ENCODE peak calls at places on chromosomes 3 and 15, in six cellular contexts. One of them, this sample, is unnamed.

GRCh38 chr3:107680698-107681097 is 157.9 kb downstream of the BBX start:
- DNase-seq in cardiac fibroblast: peak
- DNase-seq in astrocyte of the cerebellum: no peak
- DNase-seq in OCI-LY7: no peak
- DNase-seq in A549: no peak
- DNase-seq in BE2C: no peak
- DNase-seq in this sample: peak

GRCh38 chr3:154616298-154616697 is 186.3 kb upstream of the GPR149 start:
- DNase-seq in cardiac fibroblast: no peak
- DNase-seq in astrocyte of the cerebellum: no peak
- DNase-seq in OCI-LY7: no peak
- DNase-seq in A549: no peak
- DNase-seq in BE2C: no peak
- DNase-seq in this sample: no peak

GRCh38 chr3:156614642-156615511 is 59.5 kb upstream of the TIPARP start:
- DNase-seq in cardiac fibroblast: peak
- DNase-seq in astrocyte of the cerebellum: no peak
- DNase-seq in OCI-LY7: peak
- DNase-seq in A549: no peak
- DNase-seq in BE2C: no peak
- DNase-seq in this sample: peak

GRCh38 chr3:184814214-184814613 is 2.2 kb downstream of the VPS8 start:
- DNase-seq in cardiac fibroblast: no peak
- DNase-seq in astrocyte of the cerebellum: no peak
- DNase-seq in OCI-LY7: peak
- DNase-seq in A549: no peak
- DNase-seq in BE2C: no peak
- DNase-seq in this sample: no peak

GRCh38 chr3:99396651-99397050 is 241.7 kb upstream of the COL8A1 start:
- DNase-seq in cardiac fibroblast: no peak
- DNase-seq in astrocyte of the cerebellum: no peak
- DNase-seq in OCI-LY7: no peak
- DNase-seq in A549: no peak
- DNase-seq in BE2C: no peak
- DNase-seq in this sample: no peak

GRCh38 chr3:33911525-33912322 is 113.3 kb downstream of the PDCD6IP start:
- DNase-seq in cardiac fibroblast: peak
- DNase-seq in astrocyte of the cerebellum: no peak
- DNase-seq in OCI-LY7: no peak
- DNase-seq in A549: no peak
- DNase-seq in BE2C: no peak
- DNase-seq in this sample: peak

GRCh38 chr3:13455644-13456043 is 24.5 kb upstream of the HDAC11 start:
- DNase-seq in cardiac fibroblast: no peak
- DNase-seq in astrocyte of the cerebellum: no peak
- DNase-seq in OCI-LY7: no peak
- DNase-seq in A549: no peak
- DNase-seq in BE2C: no peak
- DNase-seq in this sample: no peak

GRCh38 chr3:62161306-62161705 is 212.0 kb downstream of the FEZF2 start:
- DNase-seq in cardiac fibroblast: peak
- DNase-seq in astrocyte of the cerebellum: no peak
- DNase-seq in OCI-LY7: no peak
- DNase-seq in A549: no peak
- DNase-seq in BE2C: no peak
- DNase-seq in this sample: peak

GRCh38 chr3:170367797-170368196 is 10.3 kb downstream of the SKIL start:
- DNase-seq in cardiac fibroblast: no peak
- DNase-seq in astrocyte of the cerebellum: no peak
- DNase-seq in OCI-LY7: peak
- DNase-seq in A549: no peak
- DNase-seq in BE2C: no peak
- DNase-seq in this sample: no peak

GRCh38 chr3:20147374-20147773 is 38.6 kb downstream of the SGO1 start:
- DNase-seq in cardiac fibroblast: peak
- DNase-seq in astrocyte of the cerebellum: no peak
- DNase-seq in OCI-LY7: no peak
- DNase-seq in A549: no peak
- DNase-seq in BE2C: no peak
- DNase-seq in this sample: peak

GRCh38 chr3:178381555-178381954 is 154.7 kb upstream of the KCNMB2 start:
- DNase-seq in cardiac fibroblast: no peak
- DNase-seq in astrocyte of the cerebellum: no peak
- DNase-seq in OCI-LY7: no peak
- DNase-seq in A549: no peak
- DNase-seq in BE2C: no peak
- DNase-seq in this sample: no peak

GRCh38 chr15:60854858-60855568 is 374.1 kb downstream of the RORA start:
- DNase-seq in cardiac fibroblast: no peak
- DNase-seq in astrocyte of the cerebellum: no peak
- DNase-seq in OCI-LY7: no peak
- DNase-seq in A549: no peak
- DNase-seq in BE2C: no peak
- DNase-seq in this sample: no peak

GRCh38 chr15:29452881-29453731 is 183.5 kb upstream of the NSMCE3 start:
- DNase-seq in cardiac fibroblast: peak
- DNase-seq in astrocyte of the cerebellum: no peak
- DNase-seq in OCI-LY7: no peak
- DNase-seq in A549: no peak
- DNase-seq in BE2C: no peak
- DNase-seq in this sample: peak

GRCh38 chr3:53837331-53837730 is 8.9 kb downstream of the CHDH start:
- DNase-seq in cardiac fibroblast: no peak
- DNase-seq in astrocyte of the cerebellum: no peak
- DNase-seq in OCI-LY7: no peak
- DNase-seq in A549: no peak
- DNase-seq in BE2C: no peak
- DNase-seq in this sample: no peak
- TF ChIP-seq CTCF in cardiac fibroblast: no peak
- TF ChIP-seq CTCF in astrocyte of the cerebellum: no peak
- TF ChIP-seq CTCF in OCI-LY7: no peak
- TF ChIP-seq CTCF in A549: no peak
- TF ChIP-seq CTCF in BE2C: no peak
- TF ChIP-seq CTCF in this sample: no peak

GRCh38 chr15:92651877-92652575 is 3.5 kb downstream of the FAM174B start:
- DNase-seq in cardiac fibroblast: no peak
- DNase-seq in astrocyte of the cerebellum: no peak
- DNase-seq in OCI-LY7: no peak
- DNase-seq in A549: no peak
- DNase-seq in BE2C: no peak
- DNase-seq in this sample: no peak

GRCh38 chr15:92654662-92655061 is 913 bp downstream of the FAM174B start:
- DNase-seq in cardiac fibroblast: no peak
- DNase-seq in astrocyte of the cerebellum: no peak
- DNase-seq in OCI-LY7: no peak
- DNase-seq in A549: no peak
- DNase-seq in BE2C: no peak
- DNase-seq in this sample: no peak

GRCh38 chr15:92652576-92652966 is 3.0 kb downstream of the FAM174B start:
- DNase-seq in cardiac fibroblast: no peak
- DNase-seq in astrocyte of the cerebellum: no peak
- DNase-seq in OCI-LY7: no peak
- DNase-seq in A549: no peak
- DNase-seq in BE2C: no peak
- DNase-seq in this sample: no peak

GRCh38 chr15:92653836-92654524 is 1.6 kb downstream of the FAM174B start:
- DNase-seq in cardiac fibroblast: no peak
- DNase-seq in astrocyte of the cerebellum: no peak
- DNase-seq in OCI-LY7: no peak
- DNase-seq in A549: no peak
- DNase-seq in BE2C: no peak
- DNase-seq in this sample: no peak

DNA sequence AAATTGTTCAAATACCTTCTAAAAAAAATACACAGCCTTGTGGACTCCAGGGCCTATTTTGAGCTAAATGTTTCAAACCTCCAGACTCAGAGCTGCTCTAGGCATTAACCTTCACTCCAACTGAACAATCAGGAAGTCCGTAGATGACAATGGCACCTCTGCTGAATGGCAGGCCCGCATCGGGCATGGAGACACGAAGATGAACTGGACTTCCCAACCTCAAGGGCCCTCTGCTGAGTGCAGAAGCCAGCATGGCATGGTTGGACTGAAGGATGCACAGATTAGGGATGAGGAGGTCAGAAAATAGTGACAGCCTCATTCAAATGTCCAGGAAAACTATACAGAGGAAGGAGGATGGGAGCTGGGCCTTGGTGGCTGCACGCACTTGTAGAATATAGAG is 2.2 kb downstream of the FAM174B start:
- DNase-seq in cardiac fibroblast: no peak
- DNase-seq in astrocyte of the cerebellum: no peak
- DNase-seq in OCI-LY7: no peak
- DNase-seq in A549: no peak
- DNase-seq in BE2C: no peak
- DNase-seq in this sample: no peak
- H3K4me3 ChIP-seq in cardiac fibroblast: no peak
- H3K4me3 ChIP-seq in astrocyte of the cerebellum: no peak
- H3K4me3 ChIP-seq in OCI-LY7: no peak
- H3K4me3 ChIP-seq in A549: no peak
- H3K4me3 ChIP-seq in BE2C: no peak
- H3K4me3 ChIP-seq in this sample: no peak

GRCh38 chr3:46408853-46409252 is 1.8 kb downstream of the CCRL2 start:
- DNase-seq in cardiac fibroblast: no peak
- DNase-seq in astrocyte of the cerebellum: no peak
- DNase-seq in OCI-LY7: no peak
- DNase-seq in A549: no peak
- DNase-seq in BE2C: no peak
- DNase-seq in this sample: no peak
- TF ChIP-seq CTCF in cardiac fibroblast: no peak
- TF ChIP-seq CTCF in astrocyte of the cerebellum: no peak
- TF ChIP-seq CTCF in OCI-LY7: peak
- TF ChIP-seq CTCF in A549: no peak
- TF ChIP-seq CTCF in BE2C: no peak
- TF ChIP-seq CTCF in this sample: no peak

DNA sequence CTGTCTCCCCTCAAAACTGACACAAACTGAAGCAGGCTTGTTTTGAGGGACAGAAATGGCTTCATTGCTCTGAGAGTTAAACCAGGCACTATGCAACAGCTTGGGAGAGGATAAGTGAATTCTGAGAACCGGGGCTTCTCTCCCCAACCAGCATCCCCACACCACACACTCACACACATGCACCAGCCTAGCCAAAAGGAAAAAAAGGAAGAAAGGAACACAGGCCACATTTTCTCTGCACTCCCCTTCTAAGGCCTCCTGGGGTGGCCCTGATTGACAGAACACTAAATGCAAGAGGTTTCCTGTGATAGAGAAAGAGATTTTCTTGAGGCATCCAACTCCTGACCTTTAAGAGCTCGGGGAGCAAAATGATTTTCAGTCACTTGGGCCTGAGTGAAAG is 177.5 kb downstream of the TLE3 start:
- DNase-seq in cardiac fibroblast: no peak
- DNase-seq in astrocyte of the cerebellum: no peak
- DNase-seq in OCI-LY7: peak
- DNase-seq in A549: no peak
- DNase-seq in BE2C: no peak
- DNase-seq in this sample: no peak
- H3K4me3 ChIP-seq in cardiac fibroblast: no peak
- H3K4me3 ChIP-seq in astrocyte of the cerebellum: no peak
- H3K4me3 ChIP-seq in OCI-LY7: peak
- H3K4me3 ChIP-seq in A549: no peak
- H3K4me3 ChIP-seq in BE2C: no peak
- H3K4me3 ChIP-seq in this sample: no peak

GRCh38 chr3:58173029-58173669 is 37.6 kb downstream of the DNASE1L3 start:
- DNase-seq in cardiac fibroblast: no peak
- DNase-seq in astrocyte of the cerebellum: no peak
- DNase-seq in OCI-LY7: no peak
- DNase-seq in A549: no peak
- DNase-seq in BE2C: no peak
- DNase-seq in this sample: no peak

GRCh38 chr3:58176185-58176530 is 34.6 kb downstream of the DNASE1L3 start:
- DNase-seq in cardiac fibroblast: no peak
- DNase-seq in astrocyte of the cerebellum: no peak
- DNase-seq in OCI-LY7: no peak
- DNase-seq in A549: no peak
- DNase-seq in BE2C: no peak
- DNase-seq in this sample: no peak

GRCh38 chr3:58175429-58176184 is 35.2 kb downstream of the DNASE1L3 start:
- DNase-seq in cardiac fibroblast: peak
- DNase-seq in astrocyte of the cerebellum: no peak
- DNase-seq in OCI-LY7: no peak
- DNase-seq in A549: no peak
- DNase-seq in BE2C: no peak
- DNase-seq in this sample: peak

GRCh38 chr3:58175098-58175428 is 35.7 kb downstream of the DNASE1L3 start:
- DNase-seq in cardiac fibroblast: no peak
- DNase-seq in astrocyte of the cerebellum: no peak
- DNase-seq in OCI-LY7: no peak
- DNase-seq in A549: no peak
- DNase-seq in BE2C: no peak
- DNase-seq in this sample: no peak

GRCh38 chr3:58173670-58174472 is 36.9 kb downstream of the DNASE1L3 start:
- DNase-seq in cardiac fibroblast: peak
- DNase-seq in astrocyte of the cerebellum: no peak
- DNase-seq in OCI-LY7: peak
- DNase-seq in A549: no peak
- DNase-seq in BE2C: peak
- DNase-seq in this sample: peak
- TF ChIP-seq CTCF in cardiac fibroblast: peak
- TF ChIP-seq CTCF in astrocyte of the cerebellum: peak
- TF ChIP-seq CTCF in OCI-LY7: peak
- TF ChIP-seq CTCF in A549: peak
- TF ChIP-seq CTCF in BE2C: peak
- TF ChIP-seq CTCF in this sample: peak

DNA sequence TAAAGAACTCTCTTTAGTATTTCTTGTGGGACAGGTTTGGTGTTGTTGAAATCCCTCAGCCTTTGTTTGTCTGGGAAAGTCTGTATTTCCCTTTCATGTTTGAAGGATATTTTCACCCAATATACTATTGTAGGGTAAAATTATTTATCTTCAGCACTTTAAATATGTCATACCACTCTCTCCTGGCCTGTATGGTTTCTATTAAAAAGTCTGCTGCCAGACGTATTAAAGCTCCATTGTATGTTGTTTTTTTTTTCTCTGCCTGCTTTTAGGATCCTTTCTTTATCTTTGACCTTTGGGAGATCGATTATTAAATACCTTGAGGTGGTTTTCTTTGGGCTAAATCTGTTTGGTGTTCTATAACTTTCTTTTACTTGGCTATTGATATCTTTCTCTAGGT is 119.0 kb upstream of the TBC1D5 start:
- DNase-seq in cardiac fibroblast: no peak
- DNase-seq in astrocyte of the cerebellum: no peak
- DNase-seq in OCI-LY7: no peak
- DNase-seq in A549: no peak
- DNase-seq in BE2C: no peak
- DNase-seq in this sample: no peak
- H3K4me3 ChIP-seq in cardiac fibroblast: no peak
- H3K4me3 ChIP-seq in astrocyte of the cerebellum: no peak
- H3K4me3 ChIP-seq in OCI-LY7: no peak
- H3K4me3 ChIP-seq in A549: no peak
- H3K4me3 ChIP-seq in BE2C: no peak
- H3K4me3 ChIP-seq in this sample: no peak

This sample was measured in fibroblast of pulmonary artery.